ENCODE peak calls at places on chromosomes 11 and 22, in six cellular contexts. X, Z, A, Y, J and E are unnamed samples.

GRCh38 chr22:41352058-41352457 is 29.7 kb upstream of the TEF start:
- DNase-seq in X (no peak), Z (peak; percentile 64), A (peak; percentile 61), Y (no peak), J (no peak), E (peak; percentile 15)

GRCh38 chr11:18050853-18051252 is 4.8 kb upstream of the TPH1 start:
- DNase-seq in X (no peak), Z (no peak), A (no peak), Y (no peak), J (no peak), E (no peak)

GRCh38 chr11:1917523-1918435 is 1.7 kb upstream of the TNNT3 start:
- DNase-seq in X (peak; percentile 61), Z (no peak), A (no peak), Y (no peak), J (peak; percentile 73), E (no peak)

GRCh38 chr11:69439127-69439526 is 42.3 kb upstream of the LINC01488 start:
- DNase-seq in X (no peak), Z (no peak), A (no peak), Y (no peak), J (no peak), E (no peak)

GRCh38 chr22:17269224-17269606 is 50.0 kb upstream of the ADA2 start:
- DNase-seq in X (no peak), Z (no peak), A (no peak), Y (no peak), J (no peak), E (no peak)

GRCh38 chr11:123308077-123308476 is 113.0 kb upstream of the CLMP start:
- DNase-seq in X (no peak), Z (no peak), A (no peak), Y (peak; percentile 42), J (no peak), E (no peak)

GRCh38 chr11:47997063-47998053 is 17.0 kb downstream of the PTPRJ start:
- DNase-seq in X (no peak), Z (no peak), A (no peak), Y (no peak), J (no peak), E (no peak)

GRCh38 chr22:34306361-34306760 is 386.1 kb upstream of the LARGE1 start:
- DNase-seq in X (no peak), Z (no peak), A (no peak), Y (no peak), J (no peak), E (no peak)

GRCh38 chr22:19488285-19488684 is 8.6 kb downstream of the CDC45 start:
- DNase-seq in X (no peak), Z (no peak), A (no peak), Y (no peak), J (no peak), E (no peak)

GRCh38 chr22:46741974-46742519 is 4.0 kb upstream of the CERK start:
- DNase-seq in X (no peak), Z (no peak), A (no peak), Y (no peak), J (no peak), E (no peak)

GRCh38 chr11:65380460-65381126 is 1.9 kb downstream of the SLC25A45 start:
- DNase-seq in X (peak; percentile 60), Z (no peak), A (no peak), Y (no peak), J (peak; percentile 63), E (no peak)

GRCh38 chr11:79070518-79070917 is 370.3 kb downstream of the TENM4 start:
- DNase-seq in X (no peak), Z (no peak), A (no peak), Y (no peak), J (no peak), E (no peak)

GRCh38 chr11:65934014-65934413 is 11.3 kb upstream of the TSGA10IP start:
- DNase-seq in X (no peak), Z (no peak), A (no peak), Y (no peak), J (no peak), E (no peak)

GRCh38 chr11:60615497-60615896 is 83.9 kb upstream of the MS4A8 start:
- DNase-seq in X (no peak), Z (no peak), A (no peak), Y (no peak), J (peak; percentile 64), E (no peak)

GRCh38 chr11:78424334-78425270 is 7.0 kb upstream of the GAB2 start:
- DNase-seq in X (no peak), Z (peak; percentile 18), A (no peak), Y (no peak), J (no peak), E (no peak)

GRCh38 chr11:111001986-111002616 is 243.4 kb upstream of the POU2AF2 start:
- DNase-seq in X (no peak), Z (no peak), A (peak; percentile 86), Y (peak; percentile 76), J (no peak), E (no peak)

GRCh38 chr22:23256986-23257888 is 76.9 kb downstream of the BCR start:
- DNase-seq in X (no peak), Z (no peak), A (peak; percentile 31), Y (no peak), J (peak; percentile 65), E (no peak)

GRCh38 chr11:114348200-114349191 is 51.8 kb downstream of the C11orf71 start:
- DNase-seq in X (no peak), Z (peak; percentile 72), A (peak; percentile 72), Y (peak; percentile 55), J (peak; percentile 10), E (peak; percentile 17)

GRCh38 chr11:115919341-115920086 is 415.3 kb upstream of the CADM1 start:
- DNase-seq in X (no peak), Z (no peak), A (peak; percentile 35), Y (no peak), J (no peak), E (no peak)

GRCh38 chr11:47923667-47924066 is 56.7 kb upstream of the PTPRJ start:
- DNase-seq in X (no peak), Z (no peak), A (no peak), Y (no peak), J (no peak), E (no peak)

GRCh38 chr11:111942826-111943225 is 5.7 kb downstream of the DIXDC1 start:
- DNase-seq in X (no peak), Z (no peak), A (peak; percentile 69), Y (no peak), J (no peak), E (no peak)

GRCh38 chr22:40107244-40107643 is 70.5 kb upstream of the TNRC6B start:
- DNase-seq in X (no peak), Z (no peak), A (no peak), Y (no peak), J (no peak), E (no peak)

GRCh38 chr11:28146123-28146751 is 38.0 kb downstream of the METTL15 start:
- DNase-seq in X (no peak), Z (peak; percentile 68), A (peak; percentile 93), Y (peak; percentile 85), J (no peak), E (peak; percentile 53)

GRCh38 chr11:66846671-66847091 is 3.4 kb downstream of the RCE1 start:
- DNase-seq in X (no peak), Z (peak; percentile 97), A (no peak), Y (no peak), J (no peak), E (no peak)

GRCh38 chr11:117607449-117607848 is 189.6 kb downstream of the DSCAML1 start:
- DNase-seq in X (no peak), Z (no peak), A (no peak), Y (no peak), J (no peak), E (no peak)

GRCh38 chr22:21951931-21952465 is 650 bp downstream of the PPM1F start:
- DNase-seq in X (peak; percentile 78), Z (peak; percentile 53), A (peak; percentile 29), Y (no peak), J (peak; percentile 89), E (no peak)

GRCh38 chr11:66020618-66021357 is 5.5 kb downstream of the CATSPER1 start:
- DNase-seq in X (peak; percentile 82), Z (peak; percentile 87), A (peak; percentile 67), Y (no peak), J (peak; percentile 48), E (no peak)

GRCh38 chr11:63888170-63889086 is 28.5 kb downstream of the RCOR2 start:
- DNase-seq in X (peak; percentile 90), Z (peak; percentile 92), A (peak; percentile 81), Y (peak; percentile 45), J (no peak), E (no peak)

GRCh38 chr11:93905384-93905783 is 55.0 kb upstream of the VSTM5 start:
- DNase-seq in X (no peak), Z (peak; percentile 47), A (peak; percentile 31), Y (peak; percentile 55), J (no peak), E (no peak)

GRCh38 chr22:39205344-39206021 is 39.3 kb downstream of the PDGFB start:
- DNase-seq in X (peak; percentile 41), Z (peak; percentile 86), A (peak; percentile 57), Y (no peak), J (no peak), E (no peak)

GRCh38 chr11:3088806-3089205 is 31.6 kb upstream of the CARS1 start:
- DNase-seq in X (peak; percentile 56), Z (no peak), A (no peak), Y (no peak), J (peak; percentile 63), E (no peak)

GRCh38 chr11:96279018-96279417 is 64.0 kb downstream of the MAML2 start:
- DNase-seq in X (no peak), Z (peak; percentile 43), A (no peak), Y (no peak), J (no peak), E (no peak)

GRCh38 chr22:39622881-39623367 is 52.4 kb downstream of the CACNA1I start:
- DNase-seq in X (peak; percentile 81), Z (no peak), A (peak; percentile 20), Y (no peak), J (peak; percentile 80), E (no peak)

GRCh38 chr22:44363980-44364749 is 51.4 kb upstream of the SHISAL1 start:
- DNase-seq in X (peak; percentile 51), Z (peak; percentile 22), A (no peak), Y (no peak), J (no peak), E (no peak)

GRCh38 chr11:60625262-60625661 is 74.2 kb upstream of the MS4A8 start:
- DNase-seq in X (no peak), Z (no peak), A (peak; percentile 55), Y (no peak), J (no peak), E (no peak)

GRCh38 chr22:42684462-42685195 is 35.4 kb upstream of the CYB5R3 start:
- DNase-seq in X (no peak), Z (no peak), A (no peak), Y (no peak), J (no peak), E (no peak)
- H3K4me3 ChIP-seq in X (no peak overlapping the region), Z (no peak overlapping the region), A (no peak overlapping the region), Y (no peak overlapping the region), J (no peak overlapping the region), E (no peak overlapping the region)

GRCh38 chr11:119100246-119100959 is 1.2 kb downstream of the DPAGT1 start:
- DNase-seq in X (no peak), Z (peak; percentile 61), A (peak; percentile 51), Y (no peak), J (no peak), E (peak; percentile 51)
- H3K4me3 ChIP-seq in X (peak overlapping the region; percentile 93), Z (peak overlapping the region; percentile 79), A (peak overlapping the region; percentile 71), Y (peak overlapping the region; percentile 91), J (peak overlapping the region; percentile 80), E (peak overlapping the region; percentile 90)

GRCh38 chr11:83158965-83159900 is 2.3 kb downstream of the PCF11 start:
- DNase-seq in X (no peak), Z (no peak), A (no peak), Y (no peak), J (no peak), E (no peak)
- H3K4me3 ChIP-seq in X (peak overlapping the region; percentile 90), Z (peak overlapping the region; percentile 97), A (peak overlapping the region; percentile 98), Y (peak overlapping the region; percentile 71), J (peak overlapping the region; percentile 90), E (peak overlapping the region; percentile 95)

GRCh38 chr11:76558473-76558872 is 112.1 kb downstream of the LRRC32 start:
- DNase-seq in X (no peak), Z (no peak), A (no peak), Y (no peak), J (no peak), E (no peak)
- H3K4me3 ChIP-seq in X (no peak overlapping the region), Z (no peak overlapping the region), A (no peak overlapping the region), Y (no peak overlapping the region), J (no peak overlapping the region), E (no peak overlapping the region)